ENCODE peak calls at places on chromosomes 16 and 17, in seven cellular contexts. L is A549, H is ovary, M is erythroblast, B is Peyer's patch, O is K562, I is lower leg skin. A is an unnamed sample.

GRCh38 chr16:28210979-28211505 is 723 bp downstream of the XPO6 start:
- DNase-seq in L (peak; percentile 58), H (peak; percentile 69), M (peak; percentile 87), B (peak; percentile 81), O (peak; percentile 74), I (peak; percentile 93), A (peak; percentile 77)

GRCh38 chr17:37605813-37606505 is 3.3 kb downstream of the SYNRG start:
- DNase-seq in L (no peak), H (no peak), M (no peak), B (peak; percentile 74), O (no peak), I (no peak), A (no peak)

GRCh38 chr17:1328437-1328836 is 49.0 kb downstream of the TRARG1 start:
- DNase-seq in L (no peak), H (no peak), M (no peak), B (no peak), O (no peak), I (no peak), A (no peak)

GRCh38 chr16:63461248-63461841 is 1425.1 kb upstream of the CDH8 start:
- DNase-seq in L (peak; percentile 38), H (peak; percentile 28), M (peak; percentile 2), B (peak; percentile 46), O (no peak), I (no peak), A (no peak)

GRCh38 chr16:70717817-70718216 is 32.0 kb upstream of the MTSS2 start:
- DNase-seq in L (no peak), H (no peak), M (no peak), B (no peak), O (no peak), I (no peak), A (no peak)

GRCh38 chr16:54595636-54596035 is 309.0 kb upstream of the IRX3 start:
- DNase-seq in L (no peak), H (no peak), M (no peak), B (no peak), O (no peak), I (no peak), A (no peak)

GRCh38 chr16:72124148-72124547 is 30.5 kb downstream of the DHX38 start:
- DNase-seq in L (no peak), H (no peak), M (no peak), B (no peak), O (no peak), I (peak; percentile 69), A (no peak)

GRCh38 chr17:63696381-63696961 is 3.5 kb downstream of the LIMD2 start:
- DNase-seq in L (peak; percentile 71), H (no peak), M (peak; percentile 46), B (peak; percentile 72), O (peak; percentile 58), I (no peak), A (no peak)

GRCh38 chr17:29113334-29113733 is 66.9 kb downstream of the MYO18A start:
- DNase-seq in L (no peak), H (no peak), M (no peak), B (no peak), O (no peak), I (no peak), A (no peak)

GRCh38 chr16:87332150-87332549 is 15.0 kb upstream of the C16orf95 start:
- DNase-seq in L (no peak), H (no peak), M (no peak), B (no peak), O (no peak), I (no peak), A (no peak)

GRCh38 chr17:80461527-80462166 is 14.8 kb downstream of the NPTX1 start:
- DNase-seq in L (no peak), H (no peak), M (no peak), B (no peak), O (no peak), I (no peak), A (no peak)

GRCh38 chr17:16428098-16428882 is 12.9 kb downstream of the TRPV2 start:
- DNase-seq in L (peak; percentile 83), H (no peak), M (peak; percentile 76), B (peak; percentile 80), O (peak; percentile 69), I (no peak), A (no peak)

GRCh38 chr17:58082870-58083490 is at the start of gene DYNLL2:
- DNase-seq in L (peak; percentile 91), H (peak; percentile 93), M (peak; percentile 92), B (peak; percentile 96), O (peak; percentile 97), I (peak; percentile 98), A (peak; percentile 98)

GRCh38 chr16:23491490-23492391 is 18.6 kb downstream of the GGA2 start:
- DNase-seq in L (no peak), H (no peak), M (no peak), B (no peak), O (no peak), I (no peak), A (peak; percentile 70)

GRCh38 chr16:69798466-69798865 is 36.3 kb downstream of the WWP2 start:
- DNase-seq in L (no peak), H (no peak), M (no peak), B (no peak), O (no peak), I (no peak), A (no peak)

GRCh38 chr16:21159281-21159951 is 942 bp downstream of the LDAF1 start:
- DNase-seq in L (no peak), H (peak; percentile 53), M (peak; percentile 16), B (peak; percentile 59), O (peak; percentile 41), I (peak; percentile 92), A (no peak)

GRCh38 chr16:29726845-29727379 is 18.9 kb downstream of the C16orf54 start:
- DNase-seq in L (no peak), H (no peak), M (no peak), B (no peak), O (no peak), I (no peak), A (no peak)

GRCh38 chr17:39787038-39787437 is 49.3 kb downstream of the GRB7 start:
- DNase-seq in L (no peak), H (no peak), M (no peak), B (no peak), O (no peak), I (no peak), A (no peak)

GRCh38 chr17:75950850-75951554 is 10.2 kb upstream of the FBF1 start:
- DNase-seq in L (no peak), H (no peak), M (peak; percentile 75), B (peak; percentile 30), O (no peak), I (no peak), A (no peak)

GRCh38 chr17:61459968-61460718 is 7.9 kb downstream of the TBX4 start:
- DNase-seq in L (no peak), H (no peak), M (no peak), B (no peak), O (no peak), I (peak; percentile 57), A (no peak)

GRCh38 chr16:27950488-27950887 is 113.0 kb downstream of the GSG1L start:
- DNase-seq in L (no peak), H (no peak), M (no peak), B (no peak), O (no peak), I (no peak), A (no peak)

GRCh38 chr16:46737621-46738214 is 10.4 kb downstream of the MYLK3 start:
- DNase-seq in L (no peak), H (no peak), M (no peak), B (no peak), O (no peak), I (no peak), A (no peak)

GRCh38 chr16:74280448-74280847 is 16.2 kb upstream of the PSMD7 start:
- DNase-seq in L (no peak), H (no peak), M (peak; percentile 25), B (no peak), O (no peak), I (no peak), A (no peak)

GRCh38 chr17:7851438-7852261 is 3.2 kb upstream of the TMEM88 start:
- DNase-seq in L (peak; percentile 93), H (peak; percentile 94), M (peak; percentile 92), B (peak; percentile 96), O (peak; percentile 55), I (peak; percentile 97), A (peak; percentile 36)

GRCh38 chr17:15744091-15744676 is 12.1 kb downstream of the TBC1D26 start:
- DNase-seq in L (no peak), H (no peak), M (no peak), B (no peak), O (no peak), I (no peak), A (no peak)

GRCh38 chr17:37676115-37676925 is 33.1 kb upstream of the DDX52 start:
- DNase-seq in L (no peak), H (no peak), M (no peak), B (peak; percentile 56), O (no peak), I (no peak), A (no peak)

GRCh38 chr17:21551081-21551881 is 141.0 kb upstream of the KCNJ18 start:
- DNase-seq in L (peak; percentile 78), H (peak; percentile 84), M (peak; percentile 49), B (peak; percentile 87), O (peak; percentile 93), I (peak; percentile 96), A (peak; percentile 65)
- TF ChIP-seq POLR2A in L (peak; percentile 95), H (peak; percentile 59), M (no peak), B (peak; percentile 31), O (peak; percentile 45), I (no peak), A (peak; percentile 82)

GRCh38 chr16:88810868-88811599 is 694 bp downstream of the APRT start:
- DNase-seq in L (peak; percentile 87), H (peak; percentile 86), M (peak; percentile 83), B (peak; percentile 84), O (peak; percentile 68), I (peak; percentile 94), A (peak; percentile 77)
- TF ChIP-seq POLR2A in L (peak; percentile 35), H (no peak), M (no peak), B (peak; percentile 42), O (no peak), I (peak; percentile 49), A (peak; percentile 66)

GRCh38 chr17:74775409-74776043 is 619 bp downstream of the NAT9 start:
- DNase-seq in L (no peak), H (no peak), M (no peak), B (no peak), O (no peak), I (no peak), A (no peak)

GRCh38 chr17:74777884-74778490 is 1.8 kb upstream of the NAT9 start:
- DNase-seq in L (no peak), H (no peak), M (no peak), B (no peak), O (no peak), I (no peak), A (no peak)

GRCh38 chr17:74776990-74777389 is 845 bp upstream of the NAT9 start:
- DNase-seq in L (no peak), H (no peak), M (peak; percentile 69), B (no peak), O (peak; percentile 75), I (no peak), A (no peak)

GRCh38 chr17:74773871-74774286 is 2.3 kb downstream of the NAT9 start:
- DNase-seq in L (no peak), H (no peak), M (no peak), B (no peak), O (no peak), I (no peak), A (no peak)

GRCh38 chr17:74776044-74776962 is at the start of gene NAT9:
- DNase-seq in L (peak; percentile 97), H (peak; percentile 99), M (peak; percentile 97), B (peak; percentile 99), O (peak; percentile 100), I (peak; percentile 100), A (peak; percentile 99)
- TF ChIP-seq POLR2A in L (peak; percentile 91), H (peak; percentile 59), M (peak; percentile 71), B (peak; percentile 69), O (peak; percentile 89), I (no peak), A (peak; percentile 87)

GRCh38 chr16:10578474-10579316 is 1.7 kb downstream of the EMP2 start:
- DNase-seq in L (no peak), H (peak; percentile 59), M (no peak), B (peak; percentile 53), O (no peak), I (no peak), A (no peak)
- TF ChIP-seq POLR2A in L (no peak), H (no peak), M (no peak), B (no peak), O (no peak), I (no peak), A (no peak)